ENCODE peak calls at places on chromosomes 2 and 18, in eight cellular contexts. One of them, this sample, is unnamed. For H3K4me1 and H3K27me3, the result is how much of the 10 kb centered on the place peaks cover.

GRCh38 chr2:53127061-53127650 is 640.4 kb upstream of the CHAC2 start:
- DNase-seq in cardiac muscle cell: peak
- DNase-seq in right lobe of liver: no peak
- DNase-seq in CD8-positive, alpha-beta memory T cell: no peak
- DNase-seq in mesendoderm: no peak
- DNase-seq in tibial nerve: no peak
- DNase-seq in neural progenitor cell: no peak
- DNase-seq in K562: no peak
- DNase-seq in this sample: no peak

GRCh38 chr2:152126664-152127063 is 27.8 kb upstream of the CACNB4 start:
- DNase-seq in cardiac muscle cell: no peak
- DNase-seq in right lobe of liver: no peak
- DNase-seq in CD8-positive, alpha-beta memory T cell: no peak
- DNase-seq in mesendoderm: no peak
- DNase-seq in tibial nerve: no peak
- DNase-seq in neural progenitor cell: no peak
- DNase-seq in K562: no peak
- DNase-seq in this sample: peak

GRCh38 chr18:77811510-77811909 is 561.9 kb downstream of the GALR1 start:
- DNase-seq in cardiac muscle cell: no peak
- DNase-seq in right lobe of liver: no peak
- DNase-seq in CD8-positive, alpha-beta memory T cell: no peak
- DNase-seq in mesendoderm: no peak
- DNase-seq in tibial nerve: no peak
- DNase-seq in neural progenitor cell: no peak
- DNase-seq in K562: no peak
- DNase-seq in this sample: peak

GRCh38 chr2:26463252-26464207 is 14.4 kb downstream of the OTOF start:
- DNase-seq in cardiac muscle cell: no peak
- DNase-seq in right lobe of liver: peak
- DNase-seq in CD8-positive, alpha-beta memory T cell: peak
- DNase-seq in mesendoderm: peak
- DNase-seq in tibial nerve: no peak
- DNase-seq in neural progenitor cell: peak
- DNase-seq in K562: no peak
- DNase-seq in this sample: peak

GRCh38 chr18:79797518-79798345 is at the start of gene KCNG2:
- DNase-seq in cardiac muscle cell: peak
- DNase-seq in right lobe of liver: no peak
- DNase-seq in CD8-positive, alpha-beta memory T cell: peak
- DNase-seq in mesendoderm: peak
- DNase-seq in tibial nerve: no peak
- DNase-seq in neural progenitor cell: peak
- DNase-seq in K562: no peak
- DNase-seq in this sample: peak

GRCh38 chr2:190996338-190996946 is 17.5 kb downstream of the STAT1 start:
- DNase-seq in cardiac muscle cell: peak
- DNase-seq in right lobe of liver: no peak
- DNase-seq in CD8-positive, alpha-beta memory T cell: peak
- DNase-seq in mesendoderm: peak
- DNase-seq in tibial nerve: no peak
- DNase-seq in neural progenitor cell: peak
- DNase-seq in K562: peak
- DNase-seq in this sample: peak

GRCh38 chr2:232687382-232688160 is 9.6 kb upstream of the GIGYF2 start:
- DNase-seq in cardiac muscle cell: no peak
- DNase-seq in right lobe of liver: no peak
- DNase-seq in CD8-positive, alpha-beta memory T cell: no peak
- DNase-seq in mesendoderm: no peak
- DNase-seq in tibial nerve: no peak
- DNase-seq in neural progenitor cell: no peak
- DNase-seq in K562: no peak
- DNase-seq in this sample: no peak

GRCh38 chr2:65724752-65725151 is 292.4 kb upstream of the SPRED2 start:
- DNase-seq in cardiac muscle cell: no peak
- DNase-seq in right lobe of liver: no peak
- DNase-seq in CD8-positive, alpha-beta memory T cell: no peak
- DNase-seq in mesendoderm: no peak
- DNase-seq in tibial nerve: no peak
- DNase-seq in neural progenitor cell: no peak
- DNase-seq in K562: no peak
- DNase-seq in this sample: no peak

GRCh38 chr2:10935953-10936942 is 24.5 kb downstream of the KCNF1 start:
- DNase-seq in cardiac muscle cell: peak
- DNase-seq in right lobe of liver: no peak
- DNase-seq in CD8-positive, alpha-beta memory T cell: no peak
- DNase-seq in mesendoderm: peak
- DNase-seq in tibial nerve: no peak
- DNase-seq in neural progenitor cell: no peak
- DNase-seq in K562: peak
- DNase-seq in this sample: no peak

GRCh38 chr2:146844226-146844990 is 1000.4 kb upstream of the ACVR2A start:
- DNase-seq in cardiac muscle cell: peak
- DNase-seq in right lobe of liver: no peak
- DNase-seq in CD8-positive, alpha-beta memory T cell: no peak
- DNase-seq in mesendoderm: no peak
- DNase-seq in tibial nerve: no peak
- DNase-seq in neural progenitor cell: no peak
- DNase-seq in K562: no peak
- DNase-seq in this sample: no peak

GRCh38 chr2:41894563-41895333 is 153.1 kb upstream of the PKDCC start:
- DNase-seq in cardiac muscle cell: no peak
- DNase-seq in right lobe of liver: peak
- DNase-seq in CD8-positive, alpha-beta memory T cell: no peak
- DNase-seq in mesendoderm: no peak
- DNase-seq in tibial nerve: no peak
- DNase-seq in neural progenitor cell: no peak
- DNase-seq in K562: no peak
- DNase-seq in this sample: no peak

DNA sequence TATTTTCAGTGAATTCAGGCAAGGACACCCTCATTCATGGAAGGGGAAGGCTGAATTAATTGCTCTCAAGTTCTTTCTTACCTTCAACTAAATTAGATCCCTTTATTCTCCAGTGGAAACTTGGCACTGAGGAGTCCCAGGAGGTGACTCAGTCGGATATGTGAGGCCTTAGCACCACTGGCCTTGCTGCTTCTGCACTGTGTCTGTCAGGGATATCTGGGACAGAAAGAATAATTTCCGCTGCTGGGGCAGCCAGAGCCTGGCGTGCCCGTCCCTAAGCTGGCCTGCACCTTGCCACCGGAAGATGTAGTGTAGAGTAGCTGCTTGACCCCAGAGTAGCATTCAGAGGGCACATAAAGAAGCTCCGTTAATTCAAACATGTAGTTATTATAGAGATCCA is 53.4 kb downstream of the LIMS1 start:
- DNase-seq in cardiac muscle cell: peak
- DNase-seq in right lobe of liver: no peak
- DNase-seq in CD8-positive, alpha-beta memory T cell: no peak
- DNase-seq in mesendoderm: no peak
- DNase-seq in tibial nerve: no peak
- DNase-seq in neural progenitor cell: no peak
- DNase-seq in K562: no peak
- DNase-seq in this sample: no peak
- H3K4me1 ChIP-seq in cardiac muscle cell: under half
- H3K4me1 ChIP-seq in right lobe of liver: under half
- H3K4me1 ChIP-seq in CD8-positive, alpha-beta memory T cell: under half
- H3K4me1 ChIP-seq in mesendoderm: under half
- H3K4me1 ChIP-seq in tibial nerve: under half
- H3K4me1 ChIP-seq in neural progenitor cell: under half
- H3K4me1 ChIP-seq in K562: under half
- H3K4me1 ChIP-seq in this sample: under half

DNA sequence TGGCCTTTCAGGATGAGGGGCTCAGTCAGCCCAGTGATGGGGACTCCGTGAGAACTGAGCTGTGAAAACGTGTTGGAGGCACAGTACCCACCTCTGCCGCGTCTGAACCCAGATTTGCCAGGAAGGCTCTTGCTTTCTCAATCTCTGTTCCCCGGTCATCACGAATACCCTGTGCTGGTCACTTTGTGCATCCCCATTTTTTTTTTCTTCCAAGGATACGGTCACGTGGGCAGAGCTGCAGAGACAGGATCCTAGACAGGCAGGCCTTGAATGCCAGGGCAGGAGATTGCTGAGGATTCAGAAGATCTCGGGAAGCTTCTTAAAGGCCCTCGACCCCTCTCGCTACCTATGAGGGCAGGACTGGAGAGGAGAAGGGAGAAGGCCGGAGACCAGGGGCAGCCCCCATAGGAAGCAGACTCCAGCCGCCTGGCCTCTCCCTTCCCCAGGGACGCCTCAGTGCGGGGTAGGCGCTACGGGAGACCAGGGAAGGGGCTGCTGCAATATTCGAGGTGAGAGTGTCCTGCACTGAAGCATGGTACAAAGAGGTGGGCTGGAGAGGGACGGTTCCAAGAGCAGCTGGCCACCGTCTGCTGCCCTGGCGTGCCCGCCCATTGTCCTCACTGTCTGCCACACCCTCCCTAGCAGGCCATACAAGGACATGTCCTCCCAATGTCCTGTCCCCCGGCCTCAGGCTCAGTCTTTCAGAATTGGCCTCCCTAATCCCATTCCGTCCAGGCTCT is 29.0 kb upstream of the TAF1B start:
- DNase-seq in cardiac muscle cell: no peak
- DNase-seq in right lobe of liver: no peak
- DNase-seq in CD8-positive, alpha-beta memory T cell: no peak
- DNase-seq in mesendoderm: no peak
- DNase-seq in tibial nerve: no peak
- DNase-seq in neural progenitor cell: no peak
- DNase-seq in K562: no peak
- DNase-seq in this sample: no peak
- H3K4me3 ChIP-seq in cardiac muscle cell: no peak
- H3K4me3 ChIP-seq in right lobe of liver: no peak
- H3K4me3 ChIP-seq in CD8-positive, alpha-beta memory T cell: no peak
- H3K4me3 ChIP-seq in mesendoderm: no peak
- H3K4me3 ChIP-seq in tibial nerve: peak
- H3K4me3 ChIP-seq in neural progenitor cell: no peak
- H3K4me3 ChIP-seq in K562: no peak
- H3K4me3 ChIP-seq in this sample: peak

DNA sequence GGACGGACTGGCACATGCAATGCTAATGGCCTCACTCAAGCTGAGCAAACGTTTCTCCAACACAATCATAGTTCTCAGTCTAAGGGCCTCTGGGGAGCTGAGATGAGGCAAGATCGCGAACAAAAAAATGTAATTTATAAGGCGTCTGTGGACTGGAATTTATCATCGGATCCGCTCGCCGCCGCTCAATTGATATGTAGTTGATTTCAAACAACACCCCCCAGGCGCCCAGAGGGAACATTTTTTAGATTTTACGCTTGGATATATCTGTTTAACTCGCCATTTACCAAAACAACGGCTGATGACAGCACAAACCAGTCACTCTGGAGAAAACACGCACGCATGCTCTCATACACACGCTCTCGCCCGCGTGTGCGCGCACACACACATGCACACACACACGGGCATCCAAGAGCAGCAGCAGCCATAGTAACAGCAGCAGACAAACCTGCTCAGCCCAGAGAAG is 335.8 kb downstream of the SMAD2 start:
- DNase-seq in cardiac muscle cell: no peak
- DNase-seq in right lobe of liver: no peak
- DNase-seq in CD8-positive, alpha-beta memory T cell: no peak
- DNase-seq in mesendoderm: no peak
- DNase-seq in tibial nerve: peak
- DNase-seq in neural progenitor cell: no peak
- DNase-seq in K562: no peak
- DNase-seq in this sample: no peak
- H3K27me3 ChIP-seq in cardiac muscle cell: under half
- H3K27me3 ChIP-seq in right lobe of liver: under half
- H3K27me3 ChIP-seq in CD8-positive, alpha-beta memory T cell: under half
- H3K27me3 ChIP-seq in mesendoderm: under half
- H3K27me3 ChIP-seq in tibial nerve: under half
- H3K27me3 ChIP-seq in neural progenitor cell: under half
- H3K27me3 ChIP-seq in K562: under half
- H3K27me3 ChIP-seq in this sample: under half

DNA sequence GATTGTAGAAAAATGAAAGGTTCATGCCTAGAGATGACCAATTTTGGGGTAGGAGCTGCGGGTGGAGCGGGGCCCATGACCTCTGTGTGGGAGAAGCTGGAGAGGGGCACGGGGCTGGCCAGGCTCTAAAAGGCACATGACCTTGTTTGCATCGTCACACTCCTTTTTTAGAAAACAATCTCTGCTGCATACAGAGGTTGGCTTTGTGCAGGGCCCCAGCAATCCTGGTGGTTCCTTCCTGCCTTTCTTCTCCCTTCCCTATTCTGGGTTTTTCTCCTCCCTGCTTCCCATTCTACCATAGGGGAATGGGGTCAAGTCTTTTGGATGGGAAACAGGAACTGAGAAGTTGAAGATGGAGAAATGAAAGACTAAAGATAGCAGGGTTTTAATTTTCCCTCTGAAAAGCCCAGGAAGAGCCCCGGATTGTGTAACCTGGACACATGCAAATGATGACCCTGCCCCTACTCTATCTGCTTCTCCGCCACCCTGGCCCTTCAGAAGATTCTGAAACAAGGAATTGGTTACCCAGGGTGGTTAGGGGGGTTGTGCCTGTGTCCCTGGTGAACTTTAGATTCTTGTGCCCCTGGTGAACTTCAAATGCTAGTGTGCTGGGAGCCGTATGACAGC is 53.9 kb downstream of the ASAP2 start:
- DNase-seq in cardiac muscle cell: peak
- DNase-seq in right lobe of liver: no peak
- DNase-seq in CD8-positive, alpha-beta memory T cell: no peak
- DNase-seq in mesendoderm: no peak
- DNase-seq in tibial nerve: no peak
- DNase-seq in neural progenitor cell: no peak
- DNase-seq in K562: no peak
- DNase-seq in this sample: no peak
- H3K4me1 ChIP-seq in cardiac muscle cell: under half
- H3K4me1 ChIP-seq in right lobe of liver: under half
- H3K4me1 ChIP-seq in CD8-positive, alpha-beta memory T cell: under half
- H3K4me1 ChIP-seq in mesendoderm: under half
- H3K4me1 ChIP-seq in tibial nerve: half or more
- H3K4me1 ChIP-seq in neural progenitor cell: under half
- H3K4me1 ChIP-seq in K562: under half
- H3K4me1 ChIP-seq in this sample: under half

DNA sequence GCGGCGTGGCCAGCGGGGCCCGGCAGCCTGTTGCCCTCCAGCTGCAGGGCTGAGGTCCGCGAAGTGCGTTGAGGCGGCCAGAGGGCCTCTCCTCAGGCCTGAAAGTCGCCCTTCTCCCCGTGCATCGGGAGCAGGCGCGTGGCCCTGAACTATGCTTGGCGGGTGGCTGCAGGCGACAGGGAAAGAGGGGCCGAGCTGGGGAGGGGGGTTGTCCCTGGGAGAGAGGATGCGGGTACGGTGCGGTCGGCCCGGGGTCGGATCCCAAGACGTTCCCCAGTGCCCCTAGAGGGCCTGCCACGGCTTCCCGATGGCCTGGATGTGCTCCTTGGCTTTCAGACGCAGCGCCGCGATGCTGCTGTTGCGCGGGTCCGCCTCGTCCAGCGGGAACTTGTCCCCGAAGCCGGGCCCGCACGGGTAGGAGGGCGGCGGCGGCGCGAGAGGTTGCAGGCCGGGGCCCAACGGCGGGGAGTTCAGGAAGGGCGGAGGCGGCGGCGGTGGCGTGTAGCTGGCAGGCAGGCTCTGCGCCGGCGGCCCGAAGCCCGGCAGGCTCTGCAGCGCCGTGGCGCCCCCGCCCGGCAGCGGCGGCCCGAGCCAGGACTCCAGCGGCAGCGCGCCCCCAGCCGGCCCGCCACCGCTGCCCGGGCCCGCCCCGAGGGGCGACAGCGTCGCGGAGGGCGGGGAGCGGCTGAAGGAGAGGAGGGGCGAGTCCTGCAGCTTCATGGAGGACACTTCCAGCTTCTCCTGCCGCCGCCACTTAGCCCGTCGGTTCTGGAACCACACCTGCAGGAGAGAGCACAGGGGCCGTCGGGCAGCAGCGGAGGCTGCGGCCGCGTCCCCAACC is 4.3 kb downstream of the RAX start:
- DNase-seq in cardiac muscle cell: peak
- DNase-seq in right lobe of liver: no peak
- DNase-seq in CD8-positive, alpha-beta memory T cell: no peak
- DNase-seq in mesendoderm: peak
- DNase-seq in tibial nerve: no peak
- DNase-seq in neural progenitor cell: peak
- DNase-seq in K562: peak
- DNase-seq in this sample: peak
- H3K4me3 ChIP-seq in cardiac muscle cell: peak
- H3K4me3 ChIP-seq in right lobe of liver: no peak
- H3K4me3 ChIP-seq in CD8-positive, alpha-beta memory T cell: no peak
- H3K4me3 ChIP-seq in mesendoderm: peak
- H3K4me3 ChIP-seq in tibial nerve: peak
- H3K4me3 ChIP-seq in neural progenitor cell: peak
- H3K4me3 ChIP-seq in K562: no peak
- H3K4me3 ChIP-seq in this sample: no peak